ENCODE peak calls at places on chromosome 15, in six cellular contexts. H is cardiac muscle cell, E is IMR-90, W is RWPE2, Q is esophagus squamous epithelium, P is tibial artery. B is an unnamed sample.
A peak's percentile ranks its signal among the peaks of the same experiment; 100 is the strongest.

GRCh38 chr15:31360843-31361763 is 34.5 kb downstream of the KLF13 start:
- DNase-seq in H (no peak), E (no peak), W (no peak), Q (peak; percentile 41), P (no peak), B (no peak)

GRCh38 chr15:92638291-92638708 is 17.3 kb downstream of the FAM174B start:
- DNase-seq in H (no peak), E (peak; percentile 20), W (no peak), Q (no peak), P (no peak), B (peak; percentile 66)

GRCh38 chr15:84894743-84895425 is 10.4 kb downstream of the SLC28A1 start:
- DNase-seq in H (no peak), E (no peak), W (no peak), Q (no peak), P (no peak), B (peak; percentile 56)

GRCh38 chr15:73927476-73928240 is 1.4 kb downstream of the LOXL1 start:
- DNase-seq in H (peak; percentile 82), E (peak; percentile 51), W (no peak), Q (no peak), P (peak; percentile 84), B (peak; percentile 82)

GRCh38 chr15:75347222-75348033 is 589 bp downstream of the NEIL1 start:
- DNase-seq in H (peak; percentile 74), E (no peak), W (no peak), Q (peak; percentile 31), P (peak; percentile 79), B (peak; percentile 65)

GRCh38 chr15:83491486-83491885 is 44.3 kb downstream of the SH3GL3 start:
- DNase-seq in H (no peak), E (no peak), W (no peak), Q (no peak), P (no peak), B (no peak)

GRCh38 chr15:68930268-68931022 is at the start of gene SPESP1:
- DNase-seq in H (no peak), E (peak; percentile 62), W (peak; percentile 94), Q (no peak), P (peak; percentile 75), B (no peak)

GRCh38 chr15:75450307-75451201 is 936 bp downstream of the SIN3A start:
- DNase-seq in H (peak; percentile 98), E (peak; percentile 96), W (peak; percentile 100), Q (peak; percentile 92), P (peak; percentile 99), B (peak; percentile 98)

GRCh38 chr15:63043391-63044076 is 987 bp downstream of the TPM1 start:
- DNase-seq in H (no peak), E (no peak), W (no peak), Q (no peak), P (no peak), B (no peak)

GRCh38 chr15:63042879-63043340 is 363 bp downstream of the TPM1 start:
- DNase-seq in H (no peak), E (no peak), W (no peak), Q (no peak), P (no peak), B (no peak)

GRCh38 chr15:63044077-63044644 is 1.6 kb downstream of the TPM1 start:
- DNase-seq in H (peak; percentile 39), E (no peak), W (no peak), Q (no peak), P (no peak), B (no peak)

GRCh38 chr15:63045438-63046278 is 3.1 kb downstream of the TPM1 start:
- DNase-seq in H (no peak), E (no peak), W (no peak), Q (no peak), P (no peak), B (no peak)

GRCh38 chr15:63044645-63045437 is 2.3 kb downstream of the TPM1 start:
- DNase-seq in H (peak; percentile 87), E (peak; percentile 68), W (no peak), Q (no peak), P (peak; percentile 83), B (peak; percentile 45)
- H3K4me1 ChIP-seq in H (peaks cover 44% of the 10 kb centered on the region), E (peaks cover 15% of the 10 kb centered on the region), W (peaks cover 35% of the 10 kb centered on the region), Q (peaks cover 23% of the 10 kb centered on the region), P (peaks cover 38% of the 10 kb centered on the region), B (peaks cover 49% of the 10 kb centered on the region)

DNA sequence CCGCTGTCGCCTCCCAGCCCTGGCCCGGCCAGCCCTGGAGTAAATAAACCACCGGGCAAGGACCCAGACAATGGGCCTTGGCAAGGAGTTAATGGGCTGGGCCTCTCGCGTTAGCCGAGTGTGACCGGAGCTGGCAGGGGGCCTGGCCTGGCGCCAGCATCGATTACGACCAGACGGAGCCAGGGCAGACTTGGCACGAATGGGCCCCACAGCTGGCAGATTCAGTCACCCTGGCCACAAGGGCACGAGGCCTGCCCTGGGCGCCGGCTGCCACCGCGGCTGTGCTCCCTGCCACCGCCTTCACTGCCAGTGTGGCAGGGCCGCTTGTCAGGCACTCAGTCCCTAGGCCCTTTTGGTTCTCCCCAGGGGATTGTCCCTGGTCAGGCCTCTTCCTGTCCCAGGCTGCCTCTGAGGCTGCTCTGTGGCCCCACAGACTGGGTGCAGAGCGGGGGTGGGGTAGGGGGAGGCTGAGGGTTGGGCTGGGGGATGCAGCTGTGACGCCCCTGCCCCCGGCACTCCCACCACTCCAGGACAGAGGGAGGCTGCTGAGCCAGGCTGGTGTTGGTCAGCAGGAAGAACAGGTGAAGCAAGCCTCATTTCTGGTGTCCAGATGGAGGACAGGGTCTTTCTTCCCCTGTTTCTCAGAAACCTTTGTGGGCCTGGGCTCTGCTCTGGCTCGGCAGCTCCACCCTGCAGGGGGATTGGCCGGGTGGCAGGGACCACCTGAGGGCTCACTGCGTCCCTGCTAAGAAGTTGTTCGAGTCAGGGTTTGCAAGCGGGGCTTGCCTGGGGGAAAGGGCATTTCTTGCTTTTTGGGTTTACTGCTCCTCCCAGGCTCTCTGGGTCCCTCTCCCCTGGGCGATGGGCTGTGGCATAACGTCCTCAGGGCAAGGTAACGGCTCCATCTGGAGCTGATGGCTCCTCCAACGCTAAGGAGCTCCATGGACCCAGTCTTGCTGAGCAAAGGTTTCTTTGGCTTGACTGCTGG is 30.5 kb upstream of the SRP14 start:
- DNase-seq in H (peak; percentile 44), E (no peak), W (peak; percentile 90), Q (no peak), P (peak; percentile 99), B (no peak)
- H3K4me3 ChIP-seq in H (no peak overlapping the region), E (no peak overlapping the region), W (no peak overlapping the region), Q (no peak overlapping the region), P (no peak overlapping the region), B (no peak overlapping the region)

DNA sequence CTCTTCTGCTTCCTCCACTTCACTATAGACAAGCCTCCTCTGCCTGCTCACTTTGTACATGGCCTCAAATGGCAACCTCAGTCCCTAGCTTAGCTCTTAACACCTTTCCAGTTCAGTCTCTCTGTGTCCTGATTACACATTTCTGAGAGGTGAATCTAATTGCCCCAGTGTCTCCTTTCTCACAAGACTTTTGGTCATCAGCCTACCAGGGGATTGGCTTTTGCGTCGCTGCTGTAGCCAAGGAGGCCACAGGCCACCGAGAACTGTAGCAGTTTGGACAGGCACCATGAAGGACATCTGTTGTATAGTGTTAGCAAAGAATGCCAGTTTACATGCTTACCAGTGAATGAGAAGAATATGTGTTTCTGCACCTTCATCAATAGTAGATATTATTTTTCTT is 8.5 kb downstream of the IREB2 start:
- DNase-seq in H (no peak), E (no peak), W (no peak), Q (no peak), P (no peak), B (no peak)
- H3K36me3 ChIP-seq in H (peaks cover 16% of the 10 kb centered on the region), E (peaks cover 24% of the 10 kb centered on the region), W (peaks cover 82% of the 10 kb centered on the region), Q (no peaks in the 10 kb centered on the region), P (peaks cover 8% of the 10 kb centered on the region), B (no peaks in the 10 kb centered on the region)

GRCh38 chr15:64688770-64689169 is 86.6 kb downstream of the RBPMS2 start:
- DNase-seq in H (no peak), E (no peak), W (no peak), Q (no peak), P (no peak), B (no peak)
- H3K4me1 ChIP-seq in H (peaks cover 21% of the 10 kb centered on the region), E (peaks cover 9% of the 10 kb centered on the region), W (peaks cover 3% of the 10 kb centered on the region), Q (peaks cover 13% of the 10 kb centered on the region), P (peaks cover 43% of the 10 kb centered on the region), B (no peaks in the 10 kb centered on the region)

DNA sequence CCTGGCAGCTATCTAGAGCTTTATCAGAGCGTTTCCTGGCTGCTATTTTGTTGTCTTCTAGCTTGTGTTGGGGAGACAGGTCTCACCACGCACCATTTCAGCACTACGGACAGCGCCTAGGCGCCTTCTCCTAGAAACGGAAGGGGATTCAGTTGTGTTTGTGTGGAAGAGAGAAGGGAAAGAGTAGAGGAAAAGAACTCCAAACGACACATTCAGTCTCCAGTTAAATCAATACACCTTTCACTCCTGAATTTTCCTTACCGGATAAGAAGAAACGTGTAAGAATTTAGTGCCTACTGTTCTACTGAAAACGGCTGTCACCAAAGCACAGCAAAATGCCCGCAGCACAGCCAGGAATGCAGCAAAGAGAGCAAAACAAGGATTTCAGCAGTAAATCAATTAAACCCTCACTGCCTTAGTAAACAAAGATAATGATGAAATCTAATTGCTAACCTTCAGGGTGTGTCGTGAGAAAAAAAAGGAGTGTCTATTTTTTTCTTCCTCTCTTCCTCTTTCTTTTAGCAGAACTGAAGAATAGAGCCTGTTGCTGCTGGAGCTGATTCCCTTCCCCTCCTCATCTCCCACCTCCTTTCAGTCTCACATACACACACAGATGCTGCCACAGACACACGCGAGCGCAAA is 412 bp upstream of the CTXN2 start:
- DNase-seq in H (peak; percentile 93), E (peak; percentile 72), W (peak; percentile 77), Q (no peak), P (peak; percentile 68), B (peak; percentile 79)
- H3K4me3 ChIP-seq in H (peak overlapping the region; percentile 11), E (no peak overlapping the region), W (no peak overlapping the region), Q (no peak overlapping the region), P (no peak overlapping the region), B (no peak overlapping the region)

GRCh38 chr15:90912770-90913075 is 9.6 kb downstream of the MAN2A2 start:
- DNase-seq in H (no peak), E (no peak), W (no peak), Q (no peak), P (no peak), B (no peak)
- H3K36me3 ChIP-seq in H (peaks cover 16% of the 10 kb centered on the region), E (peaks cover 39% of the 10 kb centered on the region), W (peaks cover 20% of the 10 kb centered on the region), Q (peaks cover 50% of the 10 kb centered on the region), P (peaks cover 95% of the 10 kb centered on the region), B (no peaks in the 10 kb centered on the region)

GRCh38 chr15:101277038-101277822 is at the start of gene SELENOS:
- DNase-seq in H (peak; percentile 96), E (peak; percentile 84), W (peak; percentile 94), Q (peak; percentile 29), P (peak; percentile 94), B (peak; percentile 83)
- H3K4me1 ChIP-seq in H (peaks cover 27% of the 10 kb centered on the region), E (peaks cover 2% of the 10 kb centered on the region), W (peaks cover 5% of the 10 kb centered on the region), Q (peaks cover 15% of the 10 kb centered on the region), P (peaks cover 23% of the 10 kb centered on the region), B (peaks cover 36% of the 10 kb centered on the region)

DNA sequence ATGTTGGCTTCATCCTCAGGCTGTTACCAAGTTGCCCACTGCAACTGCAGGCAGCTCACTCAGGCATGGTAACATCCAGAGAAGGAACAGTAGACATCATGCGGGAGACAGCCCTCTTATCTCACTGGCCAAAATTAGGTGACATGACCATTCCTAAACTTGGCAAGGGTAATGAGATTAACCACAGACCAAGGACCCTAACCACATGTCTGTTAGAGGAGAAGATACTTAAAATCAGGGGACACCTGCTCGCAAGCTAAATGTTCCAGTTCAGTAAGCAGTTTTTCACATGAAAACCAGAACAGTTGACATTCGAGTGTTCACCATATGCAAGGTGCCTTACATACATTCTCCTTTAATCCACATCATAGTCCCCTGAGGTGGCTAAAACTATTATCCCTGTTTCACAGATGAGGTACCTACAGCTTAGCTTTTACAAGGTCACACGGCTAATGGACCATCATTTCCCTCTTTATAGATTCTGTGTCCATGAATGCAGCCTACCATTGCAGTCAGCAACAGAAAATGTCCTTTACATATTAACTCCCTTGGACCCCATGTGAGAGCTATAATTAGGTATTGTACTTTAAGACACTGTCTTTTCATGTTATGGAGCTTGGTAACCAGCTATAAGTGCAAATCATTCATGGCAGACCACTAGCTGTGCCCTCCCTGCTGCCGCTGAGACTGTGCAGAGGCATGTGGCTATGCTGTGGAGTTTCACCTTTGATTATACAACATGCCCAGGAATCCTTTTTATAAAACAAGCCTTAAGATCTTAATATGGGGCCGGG is 154.1 kb downstream of the LIPC start:
- DNase-seq in H (no peak), E (no peak), W (no peak), Q (no peak), P (no peak), B (no peak)
- H3K4me3 ChIP-seq in H (no peak overlapping the region), E (no peak overlapping the region), W (no peak overlapping the region), Q (no peak overlapping the region), P (no peak overlapping the region), B (no peak overlapping the region)

B was measured in Caco-2.